ENCODE peak calls at places on chromosomes 6 and 20, in five cellular contexts. Y, I, U, D and A are unnamed samples.

GRCh38 chr20:34859367-34859766 is 13.3 kb downstream of the GGT7 start:
- DNase-seq in Y (peak), U (no peak), D (no peak), I (no peak), A (no peak)

GRCh38 chr6:35015476-35015875 is 125.7 kb downstream of the TCP11 start:
- DNase-seq in D (no peak), Y (no peak), U (no peak), I (no peak), A (no peak)

GRCh38 chr6:32615885-32616532 is 21.2 kb upstream of the HLA-DQA1 start:
- DNase-seq in Y (no peak), I (no peak), U (no peak), D (no peak), A (no peak)

GRCh38 chr6:125197795-125198269 is 44.3 kb downstream of the TPD52L1 start:
- DNase-seq in Y (peak), D (peak), I (no peak), U (no peak), A (peak)

GRCh38 chr6:129612440-129612839 is 97.5 kb downstream of the ARHGAP18 start:
- DNase-seq in Y (no peak), U (no peak), D (no peak), I (no peak), A (no peak)

GRCh38 chr20:1160991-1161390 is 23.8 kb downstream of the TMEM74B start:
- DNase-seq in D (no peak), U (no peak), I (no peak), Y (no peak), A (no peak)

GRCh38 chr6:42010185-42010872 is 40.0 kb upstream of the TAF8 start:
- DNase-seq in D (no peak), U (no peak), Y (no peak), I (no peak), A (peak)

GRCh38 chr6:70982747-70983146 is 25.9 kb upstream of the B3GAT2 start:
- DNase-seq in I (no peak), D (no peak), Y (no peak), U (no peak), A (no peak)

GRCh38 chr6:138465007-138465645 is 34.2 kb downstream of the NHSL1 start:
- DNase-seq in Y (no peak), D (peak), U (no peak), I (peak), A (no peak)

GRCh38 chr6:111987295-111987694 is 66.6 kb upstream of the CCN6 start:
- DNase-seq in Y (no peak), I (no peak), U (no peak), D (no peak), A (no peak)

GRCh38 chr20:38608188-38608587 is 6.6 kb downstream of the ARHGAP40 start:
- DNase-seq in Y (no peak), I (no peak), U (no peak), D (no peak), A (no peak)

GRCh38 chr6:84524636-84525035 is 239.8 kb downstream of the TBX18 start:
- DNase-seq in D (peak), Y (no peak), U (no peak), I (no peak), A (no peak)

GRCh38 chr6:147737084-147737483 is 228.6 kb downstream of the SAMD5 start:
- DNase-seq in I (no peak), D (no peak), U (no peak), Y (no peak), A (no peak)

GRCh38 chr6:139776051-139776450 is 401.6 kb upstream of the CITED2 start:
- DNase-seq in Y (no peak), U (no peak), D (no peak), I (no peak), A (no peak)

GRCh38 chr6:17303444-17303843 is 22.3 kb downstream of the RBM24 start:
- DNase-seq in U (no peak), Y (no peak), I (no peak), D (no peak), A (no peak)

GRCh38 chr6:38114976-38115632 is 295.6 kb downstream of the ZFAND3 start:
- DNase-seq in Y (no peak), U (no peak), I (peak), D (no peak), A (no peak)

GRCh38 chr6:149129401-149130077 is 188.0 kb upstream of the TAB2 start:
- DNase-seq in I (peak), U (no peak), D (peak), Y (no peak), A (no peak)

GRCh38 chr20:53032021-53033001 is 60.2 kb downstream of the TSHZ2 start:
- DNase-seq in I (no peak), D (no peak), Y (no peak), U (no peak), A (no peak)

GRCh38 chr20:1184638-1185315 is at the start of gene TMEM74B:
- DNase-seq in D (no peak), I (no peak), U (peak), Y (no peak), A (peak)

GRCh38 chr6:147758305-147758704 is 249.8 kb downstream of the SAMD5 start:
- DNase-seq in I (no peak), Y (no peak), D (no peak), U (no peak), A (peak)

GRCh38 chr6:48078092-48078491 is 32.9 kb downstream of the PTCHD4 start:
- DNase-seq in U (no peak), I (no peak), D (no peak), Y (no peak), A (no peak)

GRCh38 chr6:71544028-71544427 is 255.4 kb downstream of the OGFRL1 start:
- DNase-seq in U (no peak), D (no peak), Y (no peak), I (peak), A (no peak)

GRCh38 chr6:143058987-143059386 is 1.7 kb upstream of the AIG1 start:
- DNase-seq in I (no peak), Y (no peak), U (no peak), D (no peak), A (no peak)

GRCh38 chr6:10395946-10396577 is 18.8 kb downstream of the TFAP2A start:
- DNase-seq in D (no peak), Y (no peak), I (no peak), U (no peak), A (no peak)